ENCODE peak calls at places on chromosomes 2 and 18, in five cellular contexts. J, K, Q, I and U are unnamed samples.

GRCh38 chr2:109407401-109408335 is 206.1 kb downstream of the SEPTIN10 start:
- DNase-seq in I (no peak), K (no peak), J (no peak), Q (no peak), U (no peak)

GRCh38 chr2:233107906-233108305 is 47.8 kb downstream of the INPP5D start:
- DNase-seq in K (peak), I (no peak), Q (no peak), J (no peak), U (no peak)

GRCh38 chr2:85662899-85663683 is 4.9 kb downstream of the SFTPB start:
- DNase-seq in I (peak), J (no peak), Q (no peak), K (peak), U (no peak)

GRCh38 chr2:42792583-42793313 is at the start of gene HAAO:
- DNase-seq in J (no peak), K (no peak), Q (no peak), I (peak), U (no peak)

GRCh38 chr2:165876269-165876668 is 77.3 kb downstream of the TTC21B start:
- DNase-seq in Q (no peak), J (no peak), K (no peak), I (no peak), U (no peak)

GRCh38 chr2:37589298-37589697 is 82.1 kb downstream of the CDC42EP3 start:
- DNase-seq in K (peak), J (no peak), Q (no peak), I (no peak), U (no peak)

GRCh38 chr18:11251891-11252270 is 102.5 kb upstream of the PIEZO2 start:
- DNase-seq in J (no peak), I (no peak), Q (no peak), K (peak), U (no peak)

GRCh38 chr2:158047156-158047611 is 54.5 kb upstream of the UPP2 start:
- DNase-seq in I (no peak), J (no peak), K (no peak), Q (no peak), U (no peak)

GRCh38 chr2:70941701-70942100 is 6.0 kb downstream of the ATP6V1B1 start:
- DNase-seq in Q (no peak), I (peak), J (no peak), K (no peak), U (no peak)

GRCh38 chr18:10930078-10930477 is 219.3 kb downstream of the PIEZO2 start:
- DNase-seq in K (no peak), Q (no peak), I (no peak), J (no peak), U (no peak)

GRCh38 chr2:10523406-10524189 is 75.5 kb upstream of the ODC1 start:
- DNase-seq in I (peak), K (no peak), J (no peak), Q (no peak), U (no peak)

GRCh38 chr2:101307950-101308431 is 510 bp downstream of the RNF149 start:
- DNase-seq in I (peak), J (peak), K (peak), Q (no peak), U (peak)

GRCh38 chr2:237451582-237452469 is 35.2 kb upstream of the MLPH start:
- DNase-seq in K (peak), I (no peak), J (no peak), Q (no peak), U (no peak)

GRCh38 chr2:135839713-135840112 is 2.7 kb upstream of the LCT start:
- DNase-seq in J (no peak), Q (no peak), I (no peak), K (peak), U (no peak)

GRCh38 chr2:67209107-67209506 is 188.0 kb upstream of the ETAA1 start:
- DNase-seq in K (no peak), Q (no peak), J (no peak), I (no peak), U (no peak)

GRCh38 chr18:33821503-33821902 is 243.5 kb downstream of the ASXL3 start:
- DNase-seq in Q (no peak), K (no peak), I (no peak), J (no peak), U (no peak)

GRCh38 chr2:233990261-233990798 is 60.2 kb upstream of the SPP2 start:
- DNase-seq in I (no peak), J (peak), K (no peak), Q (no peak), U (peak)

GRCh38 chr2:49044265-49044664 is 110.0 kb downstream of the FSHR start:
- DNase-seq in Q (no peak), I (no peak), J (no peak), K (no peak), U (no peak)

GRCh38 chr18:3088444-3088843 is 75.5 kb upstream of the LPIN2 start:
- DNase-seq in Q (no peak), I (no peak), J (no peak), K (no peak), U (no peak)

GRCh38 chr2:134777593-134777992 is 58.8 kb upstream of the TMEM163 start:
- DNase-seq in I (no peak), K (no peak), J (no peak), Q (no peak), U (no peak)

GRCh38 chr2:170848587-170848986 is 31.9 kb downstream of the GAD1 start:
- DNase-seq in J (no peak), I (no peak), Q (no peak), K (peak), U (no peak)

GRCh38 chr2:23635666-23636340 is 250.8 kb downstream of the KLHL29 start:
- DNase-seq in K (no peak), Q (no peak), I (no peak), J (no peak), U (no peak)

GRCh38 chr2:70420005-70420580 is 118.2 kb upstream of the FAM136A start:
- DNase-seq in K (no peak), J (no peak), I (no peak), Q (no peak), U (no peak)

GRCh38 chr2:27753744-27754588 is 17.6 kb upstream of the MRPL33 start:
- DNase-seq in I (peak), J (peak), Q (no peak), K (peak), U (peak)

GRCh38 chr18:49111191-49111988 is 160.6 kb upstream of the SMAD7 start:
- DNase-seq in Q (no peak), I (no peak), K (peak), J (no peak), U (no peak)

GRCh38 chr18:63979409-63979908 is 9.6 kb downstream of the SERPINB8 start:
- DNase-seq in I (no peak), K (peak), J (peak), Q (no peak), U (peak)

GRCh38 chr18:55477537-55478300 is 110.3 kb downstream of the TCF4 start:
- DNase-seq in J (no peak), I (no peak), Q (no peak), K (peak), U (peak)